ENCODE peak calls at places on chromosome 15, in six cellular contexts. One of them, this sample, is unnamed.

GRCh38 chr15:55016225-55016624 is 180.5 kb downstream of the RSL24D1 start:
- DNase-seq in LHCN-M2: no peak
- DNase-seq in activated CD4-positive, alpha-beta T cell treated with anti-CD3 and anti-CD28 coated beads, Interleukin-2, amount 50 U/mL, for 1 hour: no peak
- DNase-seq in H1: no peak
- DNase-seq in activated CD8-positive, alpha-beta memory T cell treated with anti-CD3 and anti-CD28 coated beads for 48 hours: no peak
- DNase-seq in fibroblast of the conjunctiva: no peak
- DNase-seq in this sample: no peak

GRCh38 chr15:60218256-60218655 is 179.5 kb downstream of the ANXA2 start:
- DNase-seq in LHCN-M2: no peak
- DNase-seq in activated CD4-positive, alpha-beta T cell treated with anti-CD3 and anti-CD28 coated beads, Interleukin-2, amount 50 U/mL, for 1 hour: no peak
- DNase-seq in H1: no peak
- DNase-seq in activated CD8-positive, alpha-beta memory T cell treated with anti-CD3 and anti-CD28 coated beads for 48 hours: no peak
- DNase-seq in fibroblast of the conjunctiva: no peak
- DNase-seq in this sample: no peak

GRCh38 chr15:70077436-70077835 is 20.3 kb downstream of the TLE3 start:
- DNase-seq in LHCN-M2: no peak
- DNase-seq in activated CD4-positive, alpha-beta T cell treated with anti-CD3 and anti-CD28 coated beads, Interleukin-2, amount 50 U/mL, for 1 hour: no peak
- DNase-seq in H1: no peak
- DNase-seq in activated CD8-positive, alpha-beta memory T cell treated with anti-CD3 and anti-CD28 coated beads for 48 hours: no peak
- DNase-seq in fibroblast of the conjunctiva: no peak
- DNase-seq in this sample: no peak

GRCh38 chr15:63332367-63333078 is 49.1 kb downstream of the CA12 start:
- DNase-seq in LHCN-M2: peak
- DNase-seq in activated CD4-positive, alpha-beta T cell treated with anti-CD3 and anti-CD28 coated beads, Interleukin-2, amount 50 U/mL, for 1 hour: no peak
- DNase-seq in H1: no peak
- DNase-seq in activated CD8-positive, alpha-beta memory T cell treated with anti-CD3 and anti-CD28 coated beads for 48 hours: no peak
- DNase-seq in fibroblast of the conjunctiva: peak
- DNase-seq in this sample: no peak

GRCh38 chr15:79179108-79179561 is 88.6 kb upstream of the RASGRF1 start:
- DNase-seq in LHCN-M2: peak
- DNase-seq in activated CD4-positive, alpha-beta T cell treated with anti-CD3 and anti-CD28 coated beads, Interleukin-2, amount 50 U/mL, for 1 hour: no peak
- DNase-seq in H1: no peak
- DNase-seq in activated CD8-positive, alpha-beta memory T cell treated with anti-CD3 and anti-CD28 coated beads for 48 hours: no peak
- DNase-seq in fibroblast of the conjunctiva: no peak
- DNase-seq in this sample: no peak

GRCh38 chr15:52780172-52780980 is 9.8 kb downstream of the ONECUT1 start:
- DNase-seq in LHCN-M2: peak
- DNase-seq in activated CD4-positive, alpha-beta T cell treated with anti-CD3 and anti-CD28 coated beads, Interleukin-2, amount 50 U/mL, for 1 hour: peak
- DNase-seq in H1: no peak
- DNase-seq in activated CD8-positive, alpha-beta memory T cell treated with anti-CD3 and anti-CD28 coated beads for 48 hours: no peak
- DNase-seq in fibroblast of the conjunctiva: peak
- DNase-seq in this sample: no peak

GRCh38 chr15:79084308-79084968 is 6.1 kb downstream of the RASGRF1 start:
- DNase-seq in LHCN-M2: no peak
- DNase-seq in activated CD4-positive, alpha-beta T cell treated with anti-CD3 and anti-CD28 coated beads, Interleukin-2, amount 50 U/mL, for 1 hour: no peak
- DNase-seq in H1: no peak
- DNase-seq in activated CD8-positive, alpha-beta memory T cell treated with anti-CD3 and anti-CD28 coated beads for 48 hours: no peak
- DNase-seq in fibroblast of the conjunctiva: no peak
- DNase-seq in this sample: no peak

GRCh38 chr15:49103676-49104075 is 51.7 kb downstream of the COPS2 start:
- DNase-seq in LHCN-M2: no peak
- DNase-seq in activated CD4-positive, alpha-beta T cell treated with anti-CD3 and anti-CD28 coated beads, Interleukin-2, amount 50 U/mL, for 1 hour: no peak
- DNase-seq in H1: no peak
- DNase-seq in activated CD8-positive, alpha-beta memory T cell treated with anti-CD3 and anti-CD28 coated beads for 48 hours: no peak
- DNase-seq in fibroblast of the conjunctiva: no peak
- DNase-seq in this sample: no peak

GRCh38 chr15:59244337-59244736 is 37.7 kb downstream of the LDHAL6B start:
- DNase-seq in LHCN-M2: no peak
- DNase-seq in activated CD4-positive, alpha-beta T cell treated with anti-CD3 and anti-CD28 coated beads, Interleukin-2, amount 50 U/mL, for 1 hour: no peak
- DNase-seq in H1: no peak
- DNase-seq in activated CD8-positive, alpha-beta memory T cell treated with anti-CD3 and anti-CD28 coated beads for 48 hours: no peak
- DNase-seq in fibroblast of the conjunctiva: no peak
- DNase-seq in this sample: no peak

GRCh38 chr15:99407716-99408115 is 156.4 kb downstream of the LRRC28 start:
- DNase-seq in LHCN-M2: no peak
- DNase-seq in activated CD4-positive, alpha-beta T cell treated with anti-CD3 and anti-CD28 coated beads, Interleukin-2, amount 50 U/mL, for 1 hour: no peak
- DNase-seq in H1: no peak
- DNase-seq in activated CD8-positive, alpha-beta memory T cell treated with anti-CD3 and anti-CD28 coated beads for 48 hours: no peak
- DNase-seq in fibroblast of the conjunctiva: no peak
- DNase-seq in this sample: no peak